ENCODE peak calls at places on chromosomes 4 and X, in seven cellular contexts. H, E, U, R, K, C and M are unnamed samples.

GRCh38 chrX:79524642-79525041 is 157.5 kb upstream of the ITM2A start:
- DNase-seq in U (no peak), E (no peak), R (no peak), H (no peak), K (no peak), C (peak; percentile 8), M (peak; percentile 4)

GRCh38 chr4:20954541-20954940 is 254.3 kb downstream of the PACRGL start:
- DNase-seq in E (no peak), K (no peak), U (no peak), C (no peak), H (no peak), R (no peak), M (no peak)

GRCh38 chr4:113566015-113566795 is 195.3 kb downstream of the CAMK2D start:
- DNase-seq in K (no peak), U (no peak), H (no peak), R (no peak), E (no peak), C (no peak), M (no peak)

GRCh38 chr4:7917669-7918068 is 22.0 kb downstream of the AFAP1 start:
- DNase-seq in H (no peak), E (no peak), R (no peak), U (no peak), C (no peak), K (no peak), M (no peak)

GRCh38 chr4:52572936-52573485 is 86.1 kb downstream of the USP46 start:
- DNase-seq in R (no peak), H (peak; percentile 53), C (no peak), K (no peak), E (no peak), U (no peak), M (peak; percentile 66)

GRCh38 chr4:2799444-2799911 is 6.6 kb downstream of the SH3BP2 start:
- DNase-seq in E (no peak), K (no peak), R (no peak), H (peak; percentile 1), U (no peak), C (no peak), M (no peak)

GRCh38 chr4:101914761-101915160 is 124.2 kb downstream of the BANK1 start:
- DNase-seq in K (no peak), E (no peak), H (no peak), C (no peak), R (no peak), U (no peak), M (no peak)

GRCh38 chr4:74948279-74948678 is 15.4 kb downstream of the PARM1 start:
- DNase-seq in U (no peak), E (no peak), H (no peak), K (no peak), C (no peak), R (no peak), M (no peak)

GRCh38 chrX:1657367-1658082 is 42.7 kb downstream of the ASMT start:
- DNase-seq in H (peak; percentile 47), C (peak; percentile 66), R (no peak), E (no peak), K (no peak), U (no peak), M (peak; percentile 29)

GRCh38 chr4:11427201-11427996 is 1.3 kb downstream of the HS3ST1 start:
- DNase-seq in K (peak; percentile 22), H (peak; percentile 23), R (no peak), U (no peak), C (no peak), E (no peak), M (no peak)

GRCh38 chrX:73581002-73581628 is 18.1 kb downstream of the CHIC1 start:
- DNase-seq in E (no peak), U (no peak), C (no peak), K (no peak), R (no peak), H (no peak), M (no peak)

GRCh38 chr4:169996379-169997245 is 29.6 kb downstream of the MFAP3L start:
- DNase-seq in K (no peak), R (no peak), H (no peak), E (no peak), U (no peak), C (no peak), M (no peak)

GRCh38 chrX:154799554-154800348 is 5.5 kb downstream of the MPP1 start:
- DNase-seq in R (no peak), E (no peak), H (peak; percentile 28), U (no peak), K (peak; percentile 92), C (peak; percentile 80), M (no peak)

GRCh38 chrX:153631346-153631745 is 15.7 kb upstream of the DUSP9 start:
- DNase-seq in H (no peak), R (no peak), E (no peak), U (no peak), K (no peak), C (no peak), M (no peak)

GRCh38 chrX:97399400-97399799 is 515.7 kb downstream of the RPA4 start:
- DNase-seq in H (peak; percentile 35), E (no peak), R (no peak), C (peak; percentile 80), U (no peak), K (no peak), M (peak; percentile 45)

GRCh38 chr4:101163936-101164335 is 183.4 kb downstream of the PPP3CA start:
- DNase-seq in E (no peak), C (peak; percentile 43), U (no peak), H (no peak), K (no peak), R (no peak), M (no peak)

GRCh38 chrX:34521563-34521962 is 135.5 kb downstream of the TMEM47 start:
- DNase-seq in H (no peak), R (no peak), U (no peak), C (peak; percentile 10), E (no peak), K (no peak), M (no peak)

GRCh38 chrX:103823591-103823990 is 8.5 kb downstream of the RAB9B start:
- DNase-seq in C (no peak), K (no peak), H (no peak), U (no peak), R (no peak), E (no peak), M (peak; percentile 36)

GRCh38 chr4:85734446-85734845 is 259.5 kb downstream of the ARHGAP24 start:
- DNase-seq in H (peak; percentile 26), K (no peak), R (no peak), C (no peak), U (no peak), E (no peak), M (no peak)

GRCh38 chr4:80197132-80197573 is at the start of gene PRDM8:
- DNase-seq in R (peak; percentile 43), H (peak; percentile 57), U (no peak), C (no peak), E (peak; percentile 34), K (no peak), M (peak; percentile 51)

GRCh38 chr4:88738146-88738545 is 40.5 kb upstream of the NAP1L5 start:
- DNase-seq in E (no peak), K (no peak), R (no peak), U (no peak), C (no peak), H (no peak), M (no peak)

GRCh38 chrX:41588271-41588670 is 100.5 kb upstream of the GPR34 start:
- DNase-seq in C (no peak), U (no peak), E (no peak), K (no peak), R (no peak), H (no peak), M (no peak)

GRCh38 chr4:127685292-127685691 is 44.9 kb upstream of the SLC25A31 start:
- DNase-seq in R (no peak), H (no peak), U (no peak), E (no peak), K (no peak), C (no peak), M (peak; percentile 60)

GRCh38 chr4:2432991-2433530 is 14.3 kb downstream of the CFAP99 start:
- DNase-seq in K (no peak), R (no peak), H (peak; percentile 86), U (no peak), C (no peak), E (no peak), M (no peak)

GRCh38 chrX:52988985-52989917 is 30.9 kb upstream of the FAM156A start:
- DNase-seq in R (no peak), E (no peak), U (no peak), K (no peak), C (no peak), H (no peak), M (no peak)

GRCh38 chrX:41491267-41492004 is 44.3 kb downstream of the NYX start:
- DNase-seq in E (no peak), C (peak; percentile 49), K (no peak), R (no peak), U (no peak), H (peak; percentile 91), M (peak; percentile 80)

GRCh38 chr4:48478273-48478672 is 4.9 kb upstream of the SLC10A4 start:
- DNase-seq in U (no peak), H (no peak), R (no peak), K (no peak), E (no peak), C (no peak), M (no peak)

GRCh38 chr4:153520871-153521329 is 54.7 kb downstream of the TMEM131L start:
- DNase-seq in H (no peak), U (no peak), K (no peak), R (no peak), E (no peak), C (no peak), M (no peak)

GRCh38 chr4:13534344-13535063 is 9.8 kb downstream of the NKX3-2 start:
- DNase-seq in R (no peak), C (no peak), K (no peak), E (no peak), H (no peak), U (no peak), M (no peak)